ENCODE peak calls at places on chromosomes 7 and 10, in ten cellular contexts. One of them, this sample, is unnamed.
A peak's percentile ranks its signal among the peaks of the same experiment; 100 is the strongest.

GRCh38 chr7:106757846-106758245 is 96.9 kb upstream of the CCDC71L start:
- DNase-seq in mucosa of descending colon: peak; percentile 41
- DNase-seq in osteoblast: no peak
- DNase-seq in Peyer's patch: no peak
- DNase-seq in mammary epithelial cell: no peak
- DNase-seq in heart right ventricle: peak; percentile 13
- DNase-seq in adipocyte: no peak
- DNase-seq in BE2C: peak; percentile 46
- DNase-seq in CD4-positive, alpha-beta memory T cell: no peak
- DNase-seq in PC-3: no peak
- DNase-seq in this sample: peak; percentile 15

GRCh38 chr7:26278769-26279168 is 12.9 kb upstream of the SNX10 start:
- DNase-seq in BE2C: no peak
- DNase-seq in Peyer's patch: no peak
- DNase-seq in CD4-positive, alpha-beta memory T cell: peak; percentile 14
- DNase-seq in PC-3: peak; percentile 65
- DNase-seq in mammary epithelial cell: peak; percentile 35
- DNase-seq in heart right ventricle: no peak
- DNase-seq in mucosa of descending colon: no peak
- DNase-seq in adipocyte: peak; percentile 11
- DNase-seq in osteoblast: no peak
- DNase-seq in this sample: peak; percentile 46

GRCh38 chr10:110501142-110501937 is 3.6 kb downstream of the DUSP5 start:
- DNase-seq in heart right ventricle: peak; percentile 85
- DNase-seq in BE2C: peak; percentile 80
- DNase-seq in Peyer's patch: peak; percentile 83
- DNase-seq in mammary epithelial cell: peak; percentile 92
- DNase-seq in adipocyte: peak; percentile 94
- DNase-seq in mucosa of descending colon: peak; percentile 88
- DNase-seq in CD4-positive, alpha-beta memory T cell: no peak
- DNase-seq in osteoblast: peak; percentile 96
- DNase-seq in PC-3: peak; percentile 89
- DNase-seq in this sample: peak; percentile 77

GRCh38 chr7:139358541-139359365 is 941 bp upstream of the LUC7L2 start:
- DNase-seq in CD4-positive, alpha-beta memory T cell: peak; percentile 36
- DNase-seq in Peyer's patch: no peak
- DNase-seq in mammary epithelial cell: peak; percentile 17
- DNase-seq in BE2C: no peak
- DNase-seq in osteoblast: no peak
- DNase-seq in heart right ventricle: no peak
- DNase-seq in mucosa of descending colon: peak; percentile 80
- DNase-seq in PC-3: peak; percentile 35
- DNase-seq in adipocyte: no peak
- DNase-seq in this sample: peak; percentile 77

GRCh38 chr7:32215697-32216096 is 145.5 kb upstream of the PDE1C start:
- DNase-seq in Peyer's patch: no peak
- DNase-seq in BE2C: no peak
- DNase-seq in CD4-positive, alpha-beta memory T cell: no peak
- DNase-seq in heart right ventricle: no peak
- DNase-seq in adipocyte: no peak
- DNase-seq in mammary epithelial cell: no peak
- DNase-seq in mucosa of descending colon: no peak
- DNase-seq in PC-3: no peak
- DNase-seq in osteoblast: no peak
- DNase-seq in this sample: no peak

GRCh38 chr7:57417736-57418135 is 32.2 kb upstream of the ZNF716 start:
- DNase-seq in Peyer's patch: no peak
- DNase-seq in mucosa of descending colon: no peak
- DNase-seq in BE2C: no peak
- DNase-seq in adipocyte: no peak
- DNase-seq in PC-3: no peak
- DNase-seq in CD4-positive, alpha-beta memory T cell: no peak
- DNase-seq in mammary epithelial cell: no peak
- DNase-seq in osteoblast: no peak
- DNase-seq in heart right ventricle: no peak
- DNase-seq in this sample: no peak

GRCh38 chr7:71254751-71255150 is 122.8 kb downstream of the GALNT17 start:
- DNase-seq in CD4-positive, alpha-beta memory T cell: no peak
- DNase-seq in adipocyte: no peak
- DNase-seq in BE2C: no peak
- DNase-seq in PC-3: no peak
- DNase-seq in mammary epithelial cell: no peak
- DNase-seq in mucosa of descending colon: no peak
- DNase-seq in heart right ventricle: no peak
- DNase-seq in osteoblast: no peak
- DNase-seq in Peyer's patch: no peak
- DNase-seq in this sample: no peak

GRCh38 chr7:36430171-36430570 is 40.5 kb downstream of the ANLN start:
- DNase-seq in PC-3: no peak
- DNase-seq in osteoblast: peak; percentile 13
- DNase-seq in mammary epithelial cell: no peak
- DNase-seq in heart right ventricle: no peak
- DNase-seq in CD4-positive, alpha-beta memory T cell: no peak
- DNase-seq in mucosa of descending colon: no peak
- DNase-seq in Peyer's patch: no peak
- DNase-seq in BE2C: no peak
- DNase-seq in adipocyte: no peak
- DNase-seq in this sample: no peak

GRCh38 chr10:87752571-87752970 is 65.5 kb downstream of the ATAD1 start:
- DNase-seq in CD4-positive, alpha-beta memory T cell: no peak
- DNase-seq in BE2C: no peak
- DNase-seq in adipocyte: peak; percentile 55
- DNase-seq in Peyer's patch: no peak
- DNase-seq in PC-3: peak; percentile 15
- DNase-seq in mammary epithelial cell: peak; percentile 71
- DNase-seq in heart right ventricle: no peak
- DNase-seq in osteoblast: no peak
- DNase-seq in mucosa of descending colon: no peak
- DNase-seq in this sample: no peak

GRCh38 chr7:41656357-41656756 is 46.5 kb downstream of the INHBA start:
- DNase-seq in CD4-positive, alpha-beta memory T cell: no peak
- DNase-seq in adipocyte: peak; percentile 85
- DNase-seq in Peyer's patch: no peak
- DNase-seq in mammary epithelial cell: no peak
- DNase-seq in PC-3: no peak
- DNase-seq in heart right ventricle: no peak
- DNase-seq in osteoblast: peak; percentile 43
- DNase-seq in BE2C: no peak
- DNase-seq in mucosa of descending colon: no peak
- DNase-seq in this sample: no peak

GRCh38 chr7:22357311-22358175 is 589 bp upstream of the RAPGEF5 start:
- DNase-seq in mucosa of descending colon: peak; percentile 63
- DNase-seq in osteoblast: peak; percentile 93
- DNase-seq in heart right ventricle: no peak
- DNase-seq in mammary epithelial cell: peak; percentile 92
- DNase-seq in adipocyte: no peak
- DNase-seq in BE2C: peak; percentile 29
- DNase-seq in Peyer's patch: peak; percentile 58
- DNase-seq in PC-3: peak; percentile 64
- DNase-seq in CD4-positive, alpha-beta memory T cell: no peak
- DNase-seq in this sample: no peak

GRCh38 chr10:48242160-48242904 is 32.2 kb downstream of the FRMPD2 start:
- DNase-seq in mucosa of descending colon: no peak
- DNase-seq in BE2C: no peak
- DNase-seq in adipocyte: no peak
- DNase-seq in PC-3: no peak
- DNase-seq in heart right ventricle: no peak
- DNase-seq in mammary epithelial cell: no peak
- DNase-seq in osteoblast: no peak
- DNase-seq in Peyer's patch: no peak
- DNase-seq in CD4-positive, alpha-beta memory T cell: no peak
- DNase-seq in this sample: no peak

GRCh38 chr10:72087392-72087968 is 871 bp downstream of the SPOCK2 start:
- DNase-seq in mammary epithelial cell: no peak
- DNase-seq in PC-3: no peak
- DNase-seq in CD4-positive, alpha-beta memory T cell: peak; percentile 56
- DNase-seq in Peyer's patch: no peak
- DNase-seq in adipocyte: no peak
- DNase-seq in mucosa of descending colon: no peak
- DNase-seq in osteoblast: no peak
- DNase-seq in BE2C: no peak
- DNase-seq in heart right ventricle: no peak
- DNase-seq in this sample: no peak

GRCh38 chr10:22315455-22316285 is 518 bp upstream of the COMMD3 start:
- DNase-seq in PC-3: peak; percentile 19
- DNase-seq in Peyer's patch: no peak
- DNase-seq in mucosa of descending colon: no peak
- DNase-seq in heart right ventricle: no peak
- DNase-seq in mammary epithelial cell: no peak
- DNase-seq in osteoblast: peak; percentile 86
- DNase-seq in CD4-positive, alpha-beta memory T cell: no peak
- DNase-seq in BE2C: no peak
- DNase-seq in adipocyte: no peak
- DNase-seq in this sample: no peak

GRCh38 chr10:6513509-6513908 is 66.6 kb downstream of the PRKCQ start:
- DNase-seq in BE2C: no peak
- DNase-seq in CD4-positive, alpha-beta memory T cell: no peak
- DNase-seq in PC-3: no peak
- DNase-seq in osteoblast: no peak
- DNase-seq in adipocyte: no peak
- DNase-seq in heart right ventricle: no peak
- DNase-seq in Peyer's patch: no peak
- DNase-seq in mammary epithelial cell: no peak
- DNase-seq in mucosa of descending colon: no peak
- DNase-seq in this sample: no peak

GRCh38 chr10:109149666-109150350 is 773.5 kb downstream of the XPNPEP1 start:
- DNase-seq in mammary epithelial cell: no peak
- DNase-seq in PC-3: no peak
- DNase-seq in osteoblast: no peak
- DNase-seq in adipocyte: no peak
- DNase-seq in BE2C: no peak
- DNase-seq in mucosa of descending colon: no peak
- DNase-seq in heart right ventricle: no peak
- DNase-seq in Peyer's patch: no peak
- DNase-seq in CD4-positive, alpha-beta memory T cell: no peak
- DNase-seq in this sample: no peak

DNA sequence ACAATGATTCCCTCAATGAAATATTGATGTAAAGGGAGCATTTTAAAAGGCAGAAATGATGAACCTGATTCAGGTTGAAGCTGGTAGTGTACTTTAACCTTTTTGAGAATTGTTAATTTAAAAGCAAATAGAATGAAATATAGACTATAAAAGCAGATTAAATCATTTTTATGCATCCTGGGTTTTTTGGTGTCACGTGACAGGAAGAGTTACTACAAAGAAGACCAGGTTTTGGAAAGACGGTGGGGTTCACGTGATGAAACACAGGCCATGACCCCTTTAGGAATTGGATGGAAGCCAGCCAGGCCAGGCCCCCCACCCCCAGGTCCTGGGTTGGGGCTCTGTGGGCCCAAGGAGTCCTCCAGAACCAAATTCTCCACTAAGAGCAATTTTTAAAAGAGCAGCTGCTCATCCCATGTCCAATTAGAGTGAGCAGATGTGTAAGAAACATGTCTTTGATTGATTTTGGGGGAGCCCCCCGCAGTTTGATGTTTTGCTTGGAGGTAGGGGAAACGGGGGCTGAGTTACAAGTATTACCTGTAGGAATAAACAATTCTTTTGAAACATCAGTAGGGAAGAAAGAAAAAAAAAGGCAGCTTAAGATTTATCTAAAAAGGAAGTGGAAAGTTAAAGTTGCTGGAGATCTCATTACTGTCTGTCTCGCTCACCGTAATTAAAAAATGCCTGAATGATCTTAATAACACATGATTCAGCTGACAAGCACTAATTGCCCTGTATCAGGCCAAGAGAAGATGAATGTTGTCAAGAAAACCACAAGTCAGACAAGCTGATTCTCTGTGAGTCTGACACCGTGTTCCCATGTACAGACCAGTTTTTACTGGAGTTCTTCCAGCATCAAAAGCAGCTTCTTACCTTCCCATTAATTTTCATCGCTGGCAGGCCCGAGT is 63.4 kb downstream of the CUX1 start:
- DNase-seq in osteoblast: no peak
- DNase-seq in adipocyte: peak; percentile 41
- DNase-seq in BE2C: no peak
- DNase-seq in Peyer's patch: no peak
- DNase-seq in CD4-positive, alpha-beta memory T cell: no peak
- DNase-seq in mucosa of descending colon: no peak
- DNase-seq in PC-3: peak; percentile 52
- DNase-seq in mammary epithelial cell: peak; percentile 86
- DNase-seq in heart right ventricle: no peak
- DNase-seq in this sample: no peak
- H3K4me1 ChIP-seq in osteoblast: peaks cover 30% of the 10 kb centered on the region
- H3K4me1 ChIP-seq in adipocyte: peaks cover 26% of the 10 kb centered on the region
- H3K4me1 ChIP-seq in BE2C: peaks cover 4% of the 10 kb centered on the region
- H3K4me1 ChIP-seq in Peyer's patch: peaks cover 6% of the 10 kb centered on the region
- H3K4me1 ChIP-seq in CD4-positive, alpha-beta memory T cell: peaks cover 25% of the 10 kb centered on the region
- H3K4me1 ChIP-seq in mucosa of descending colon: peaks cover 51% of the 10 kb centered on the region
- H3K4me1 ChIP-seq in PC-3: peaks cover 56% of the 10 kb centered on the region
- H3K4me1 ChIP-seq in mammary epithelial cell: peaks cover 26% of the 10 kb centered on the region
- H3K4me1 ChIP-seq in heart right ventricle: peaks cover 71% of the 10 kb centered on the region
- H3K4me1 ChIP-seq in this sample: peaks cover 20% of the 10 kb centered on the region

GRCh38 chr10:73401636-73402035 is 12.2 kb downstream of the ANXA7 start:
- DNase-seq in heart right ventricle: no peak
- DNase-seq in CD4-positive, alpha-beta memory T cell: no peak
- DNase-seq in Peyer's patch: no peak
- DNase-seq in PC-3: no peak
- DNase-seq in BE2C: no peak
- DNase-seq in mucosa of descending colon: no peak
- DNase-seq in mammary epithelial cell: no peak
- DNase-seq in adipocyte: no peak
- DNase-seq in osteoblast: no peak
- DNase-seq in this sample: no peak
- H3K4me1 ChIP-seq in heart right ventricle: peaks cover 7% of the 10 kb centered on the region
- H3K4me1 ChIP-seq in CD4-positive, alpha-beta memory T cell: peaks cover 13% of the 10 kb centered on the region
- H3K4me1 ChIP-seq in Peyer's patch: no peaks in the 10 kb centered on the region
- H3K4me1 ChIP-seq in PC-3: no peaks in the 10 kb centered on the region
- H3K4me1 ChIP-seq in BE2C: no peaks in the 10 kb centered on the region
- H3K4me1 ChIP-seq in mucosa of descending colon: no peaks in the 10 kb centered on the region
- H3K4me1 ChIP-seq in mammary epithelial cell: no peaks in the 10 kb centered on the region
- H3K4me1 ChIP-seq in adipocyte: peaks cover 6% of the 10 kb centered on the region
- H3K4me1 ChIP-seq in osteoblast: peaks cover under 1% of the 10 kb centered on the region
- H3K4me1 ChIP-seq in this sample: no peaks in the 10 kb centered on the region

DNA sequence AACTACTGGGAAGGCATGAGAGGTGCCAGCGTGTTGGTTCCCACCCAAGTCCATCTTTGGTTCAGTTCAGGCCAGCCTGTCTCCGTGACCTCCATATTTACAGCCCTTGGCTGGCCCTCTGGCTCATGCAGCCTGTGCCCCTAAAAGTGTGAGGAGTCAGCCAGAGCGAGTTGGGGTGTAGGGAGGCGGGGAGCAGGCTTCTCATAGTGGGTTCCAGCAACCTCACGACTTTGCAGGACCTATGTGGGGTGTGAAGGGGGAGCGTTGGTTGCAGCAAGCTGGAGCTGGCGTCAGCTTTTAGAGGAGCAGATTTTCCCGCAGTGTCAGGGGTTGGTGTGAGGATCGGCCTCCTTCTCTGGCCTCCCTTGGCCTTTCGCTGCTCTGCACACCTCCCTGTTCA is 9.8 kb downstream of the TSPAN14 start:
- DNase-seq in mucosa of descending colon: no peak
- DNase-seq in adipocyte: no peak
- DNase-seq in PC-3: no peak
- DNase-seq in BE2C: no peak
- DNase-seq in CD4-positive, alpha-beta memory T cell: no peak
- DNase-seq in mammary epithelial cell: no peak
- DNase-seq in Peyer's patch: no peak
- DNase-seq in heart right ventricle: no peak
- DNase-seq in osteoblast: no peak
- DNase-seq in this sample: no peak
- H3K4me1 ChIP-seq in mucosa of descending colon: peaks cover 90% of the 10 kb centered on the region
- H3K4me1 ChIP-seq in adipocyte: peaks cover 98% of the 10 kb centered on the region
- H3K4me1 ChIP-seq in PC-3: no peaks in the 10 kb centered on the region
- H3K4me1 ChIP-seq in BE2C: peaks cover 17% of the 10 kb centered on the region
- H3K4me1 ChIP-seq in CD4-positive, alpha-beta memory T cell: peaks cover 99% of the 10 kb centered on the region
- H3K4me1 ChIP-seq in mammary epithelial cell: peaks cover 96% of the 10 kb centered on the region
- H3K4me1 ChIP-seq in Peyer's patch: peaks cover 44% of the 10 kb centered on the region
- H3K4me1 ChIP-seq in heart right ventricle: peaks cover 100% of the 10 kb centered on the region
- H3K4me1 ChIP-seq in osteoblast: peaks cover 50% of the 10 kb centered on the region
- H3K4me1 ChIP-seq in this sample: peaks cover under 1% of the 10 kb centered on the region

GRCh38 chr7:91326516-91327209 is 62.4 kb downstream of the FZD1 start:
- DNase-seq in mucosa of descending colon: no peak
- DNase-seq in Peyer's patch: no peak
- DNase-seq in heart right ventricle: no peak
- DNase-seq in mammary epithelial cell: no peak
- DNase-seq in CD4-positive, alpha-beta memory T cell: no peak
- DNase-seq in adipocyte: no peak
- DNase-seq in BE2C: no peak
- DNase-seq in PC-3: no peak
- DNase-seq in osteoblast: no peak
- DNase-seq in this sample: no peak
- H3K4me1 ChIP-seq in mucosa of descending colon: no peaks in the 10 kb centered on the region
- H3K4me1 ChIP-seq in Peyer's patch: no peaks in the 10 kb centered on the region
- H3K4me1 ChIP-seq in heart right ventricle: peaks cover 16% of the 10 kb centered on the region
- H3K4me1 ChIP-seq in mammary epithelial cell: no peaks in the 10 kb centered on the region
- H3K4me1 ChIP-seq in CD4-positive, alpha-beta memory T cell: no peaks in the 10 kb centered on the region
- H3K4me1 ChIP-seq in adipocyte: peaks cover 23% of the 10 kb centered on the region
- H3K4me1 ChIP-seq in BE2C: no peaks in the 10 kb centered on the region
- H3K4me1 ChIP-seq in PC-3: no peaks in the 10 kb centered on the region
- H3K4me1 ChIP-seq in osteoblast: no peaks in the 10 kb centered on the region
- H3K4me1 ChIP-seq in this sample: no peaks in the 10 kb centered on the region

This sample was measured in MM.1S.